ENCODE peak calls at places on chromosomes 3 and 15, in ten cellular contexts. C is PC-3; I is HS-27A; R is fibroblast of pulmonary artery; S is CD8-positive, alpha-beta memory T cell; X is RPMI8226; L is NCI-H1092; D is psoas muscle; A is GM10248; W is Kasumi-1. T is an unnamed sample.

GRCh38 chr3:185750015-185750414 is 74.8 kb downstream of the IGF2BP2 start:
- DNase-seq in C (no peak), I (no peak), R (no peak), S (no peak), X (no peak), L (no peak), D (no peak), A (no peak), W (no peak), T (no peak)

GRCh38 chr15:63605816-63606215 is 8.6 kb downstream of the FBXL22 start:
- DNase-seq in C (no peak), I (no peak), R (no peak), S (peak), X (no peak), L (no peak), D (no peak), A (peak), W (peak), T (no peak)

GRCh38 chr15:22955544-22956085 is 24.6 kb downstream of the CYFIP1 start:
- DNase-seq in C (no peak), I (no peak), R (no peak), S (no peak), X (no peak), L (no peak), D (no peak), A (no peak), W (no peak), T (no peak)

GRCh38 chr3:58293516-58293915 is 12.5 kb upstream of the RPP14 start:
- DNase-seq in C (no peak), I (no peak), R (no peak), S (no peak), X (no peak), L (no peak), D (no peak), A (no peak), W (no peak), T (no peak)

GRCh38 chr3:14285526-14285925 is 106.9 kb downstream of the LSM3 start:
- DNase-seq in C (no peak), I (no peak), R (no peak), S (no peak), X (peak), L (no peak), D (no peak), A (no peak), W (no peak), T (no peak)

GRCh38 chr3:13073042-13073906 is at the start of gene IQSEC1:
- DNase-seq in C (no peak), I (no peak), R (no peak), S (peak), X (peak), L (peak), D (peak), A (peak), W (no peak), T (peak)

GRCh38 chr3:46852329-46852720 is 10.9 kb downstream of the MYL3 start:
- DNase-seq in C (no peak), I (no peak), R (no peak), S (no peak), X (no peak), L (no peak), D (no peak), A (no peak), W (no peak), T (no peak)

GRCh38 chr3:123778991-123779622 is 105.0 kb downstream of the MYLK start:
- DNase-seq in C (no peak), I (no peak), R (no peak), S (no peak), X (no peak), L (no peak), D (no peak), A (no peak), W (no peak), T (peak)

GRCh38 chr15:100947760-100948429 is 28.7 kb downstream of the LRRK1 start:
- DNase-seq in C (no peak), I (no peak), R (no peak), S (no peak), X (no peak), L (no peak), D (no peak), A (no peak), W (no peak), T (no peak)

GRCh38 chr3:160754371-160754854 is 1.6 kb upstream of the PPM1L start:
- DNase-seq in C (peak), I (peak), R (peak), S (peak), X (peak), L (peak), D (peak), A (no peak), W (peak), T (peak)

GRCh38 chr15:85889956-85890619 is 95.4 kb upstream of the KLHL25 start:
- DNase-seq in C (no peak), I (no peak), R (no peak), S (no peak), X (no peak), L (no peak), D (no peak), A (no peak), W (no peak), T (no peak)

GRCh38 chr3:72288955-72289707 is 504.2 kb upstream of the PROK2 start:
- DNase-seq in C (no peak), I (peak), R (peak), S (peak), X (peak), L (no peak), D (no peak), A (peak), W (peak), T (peak)

GRCh38 chr3:57434041-57434440 is 110.1 kb downstream of the DNAH12 start:
- DNase-seq in C (peak), I (no peak), R (peak), S (no peak), X (peak), L (no peak), D (no peak), A (no peak), W (peak), T (peak)

GRCh38 chr3:133754973-133755828 is 9.0 kb downstream of the TF start:
- DNase-seq in C (no peak), I (no peak), R (no peak), S (no peak), X (no peak), L (no peak), D (no peak), A (no peak), W (no peak), T (no peak)

GRCh38 chr3:125079675-125080045 is 23.9 kb upstream of the HEG1 start:
- DNase-seq in C (peak), I (no peak), R (no peak), S (no peak), X (no peak), L (no peak), D (no peak), A (no peak), W (no peak), T (no peak)

GRCh38 chr15:63379492-63380150 is 2.0 kb downstream of the CA12 start:
- DNase-seq in C (no peak), I (no peak), R (no peak), S (no peak), X (no peak), L (no peak), D (no peak), A (no peak), W (no peak), T (no peak)

GRCh38 chr3:47791193-47791855 is 9.6 kb upstream of the SMARCC1 start:
- DNase-seq in C (no peak), I (no peak), R (no peak), S (no peak), X (no peak), L (no peak), D (no peak), A (no peak), W (no peak), T (no peak)

GRCh38 chr3:184359610-184360009 is 1.8 kb downstream of the CLCN2 start:
- DNase-seq in C (no peak), I (no peak), R (no peak), S (no peak), X (no peak), L (no peak), D (no peak), A (no peak), W (no peak), T (no peak)

T was measured in astrocyte of the hippocampus.